ENCODE peak calls at places on chromosomes 6 and 20, in ten cellular contexts. V is upper lobe of left lung; G is HCT116; E is adipocyte; U is esophagus muscularis mucosa; Y is body of pancreas; P is cardiac muscle cell; R is naive thymus-derived CD4-positive, alpha-beta T cell; Z is colonic mucosa; S is fibroblast of lung. H is an unnamed sample.
A peak's percentile ranks its signal among the peaks of the same experiment; 100 is the strongest.

GRCh38 chr6:27562027-27562410 is 89.1 kb upstream of the ZNF184 start:
- DNase-seq in V (no peak), G (peak; percentile 59), E (no peak), U (no peak), Y (no peak), P (no peak), R (no peak), Z (no peak), S (no peak), H (no peak)

GRCh38 chr6:1686117-1687098 is 76.7 kb downstream of the FOXC1 start:
- DNase-seq in V (peak; percentile 65), G (no peak), E (peak; percentile 92), U (no peak), Y (no peak), P (peak; percentile 92), R (no peak), Z (no peak), S (peak; percentile 99), H (peak; percentile 94)

GRCh38 chr6:20433321-20433720 is 31.6 kb downstream of the E2F3 start:
- DNase-seq in V (no peak), G (no peak), E (no peak), U (no peak), Y (no peak), P (no peak), R (no peak), Z (no peak), S (no peak), H (no peak)

GRCh38 chr6:152471459-152472070 is 165.6 kb downstream of the SYNE1 start:
- DNase-seq in V (no peak), G (no peak), E (peak; percentile 49), U (no peak), Y (no peak), P (no peak), R (no peak), Z (no peak), S (peak; percentile 14), H (no peak)

GRCh38 chr6:133184798-133185380 is 56.3 kb upstream of the EYA4 start:
- DNase-seq in V (no peak), G (no peak), E (peak; percentile 76), U (no peak), Y (no peak), P (peak; percentile 57), R (no peak), Z (no peak), S (peak; percentile 23), H (peak; percentile 5)

GRCh38 chr20:38350879-38351775 is 4.8 kb downstream of the LBP start:
- DNase-seq in V (no peak), G (no peak), E (no peak), U (no peak), Y (peak; percentile 26), P (peak; percentile 7), R (no peak), Z (no peak), S (no peak), H (no peak)

GRCh38 chr6:21187485-21187884 is 406.1 kb upstream of the SOX4 start:
- DNase-seq in V (no peak), G (no peak), E (no peak), U (no peak), Y (no peak), P (no peak), R (no peak), Z (no peak), S (no peak), H (no peak)

GRCh38 chr6:109454483-109455160 is 950 bp downstream of the MICAL1 start:
- DNase-seq in V (peak; percentile 77), G (no peak), E (peak; percentile 47), U (no peak), Y (peak; percentile 38), P (peak; percentile 31), R (peak; percentile 77), Z (peak; percentile 51), S (peak; percentile 20), H (no peak)

GRCh38 chr20:8647868-8648495 is 420.9 kb upstream of the PLCB4 start:
- DNase-seq in V (no peak), G (no peak), E (no peak), U (no peak), Y (no peak), P (peak; percentile 83), R (no peak), Z (peak; percentile 19), S (peak; percentile 8), H (no peak)

GRCh38 chr20:7161690-7162089 is 394.2 kb downstream of the BMP2 start:
- DNase-seq in V (no peak), G (no peak), E (no peak), U (no peak), Y (no peak), P (peak; percentile 34), R (no peak), Z (peak; percentile 26), S (peak; percentile 5), H (no peak)

GRCh38 chr6:102114402-102114801 is 720.9 kb downstream of the GRIK2 start:
- DNase-seq in V (no peak), G (peak; percentile 6), E (no peak), U (no peak), Y (no peak), P (no peak), R (no peak), Z (no peak), S (no peak), H (no peak)

GRCh38 chr6:7154341-7155139 is 46.8 kb downstream of the RREB1 start:
- DNase-seq in V (no peak), G (no peak), E (no peak), U (no peak), Y (no peak), P (no peak), R (no peak), Z (no peak), S (no peak), H (no peak)

GRCh38 chr6:133886104-133886503 is 2.8 kb upstream of the TCF21 start:
- DNase-seq in V (no peak), G (no peak), E (no peak), U (no peak), Y (no peak), P (peak; percentile 25), R (no peak), Z (no peak), S (no peak), H (no peak)

GRCh38 chr6:11509471-11509870 is 28.1 kb upstream of the TMEM170B start:
- DNase-seq in V (no peak), G (no peak), E (no peak), U (no peak), Y (no peak), P (no peak), R (no peak), Z (no peak), S (no peak), H (no peak)

GRCh38 chr6:138230759-138231398 is 12.6 kb upstream of the PBOV1 start:
- DNase-seq in V (no peak), G (no peak), E (no peak), U (no peak), Y (no peak), P (no peak), R (no peak), Z (no peak), S (no peak), H (no peak)
- H3K4me1 ChIP-seq in V (peaks cover 12% of the 10 kb centered on the region), G (no peaks in the 10 kb centered on the region), E (peaks cover 5% of the 10 kb centered on the region), U (no peaks in the 10 kb centered on the region), Y (peaks cover 74% of the 10 kb centered on the region), P (peaks cover 30% of the 10 kb centered on the region), R (no peaks in the 10 kb centered on the region), Z (no peaks in the 10 kb centered on the region), S (no peaks in the 10 kb centered on the region), H (no peaks in the 10 kb centered on the region)

DNA sequence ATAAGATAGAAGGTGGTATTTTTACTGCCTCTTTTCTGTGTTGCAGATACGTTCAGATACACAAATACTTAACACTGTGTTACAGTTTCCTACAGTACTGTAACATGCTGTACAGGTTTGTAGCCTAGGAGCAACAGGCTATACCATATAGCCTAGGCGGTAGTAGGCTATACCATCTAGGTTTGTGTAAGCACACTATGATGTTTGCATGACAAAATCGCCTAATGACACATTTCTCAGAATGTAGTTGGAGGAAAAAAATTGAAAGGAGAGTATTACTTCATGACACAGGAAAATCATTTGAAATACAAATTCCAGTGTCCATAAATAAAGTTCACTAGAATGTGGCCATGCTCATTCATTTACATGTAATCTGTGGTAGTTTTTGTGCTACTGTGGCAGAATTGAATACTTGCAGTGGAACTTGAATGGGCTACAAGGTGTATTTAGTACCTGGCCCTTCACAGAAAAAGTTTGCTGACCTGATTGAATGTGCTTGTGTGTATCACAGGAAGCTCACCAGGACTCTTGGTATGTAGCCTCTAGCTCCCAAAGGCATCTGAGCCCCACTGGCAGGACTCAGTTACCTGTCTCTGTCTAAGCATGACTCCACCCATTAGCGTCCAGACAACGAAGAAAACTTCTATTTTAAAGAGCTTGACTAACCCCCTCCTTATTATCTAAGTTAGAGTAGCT is 18.8 kb downstream of the TOP1 start:
- DNase-seq in V (no peak), G (no peak), E (no peak), U (no peak), Y (no peak), P (no peak), R (no peak), Z (no peak), S (no peak), H (no peak)
- H3K4me1 ChIP-seq in V (peaks cover 75% of the 10 kb centered on the region), G (peaks cover 78% of the 10 kb centered on the region), E (peaks cover 64% of the 10 kb centered on the region), U (peaks cover 90% of the 10 kb centered on the region), Y (peaks cover 75% of the 10 kb centered on the region), P (peaks cover 64% of the 10 kb centered on the region), R (peaks cover 51% of the 10 kb centered on the region), Z (peaks cover 38% of the 10 kb centered on the region), S (peaks cover 24% of the 10 kb centered on the region), H (peaks cover 41% of the 10 kb centered on the region)

GRCh38 chr6:32894085-32895005 is 40.4 kb downstream of the PSMB9 start:
- DNase-seq in V (peak; percentile 94), G (peak; percentile 85), E (peak; percentile 96), U (peak; percentile 98), Y (peak; percentile 94), P (peak; percentile 94), R (peak; percentile 98), Z (peak; percentile 98), S (peak; percentile 89), H (peak; percentile 89)

GRCh38 chr6:32895006-32895345 is 41.0 kb downstream of the PSMB9 start:
- DNase-seq in V (no peak), G (no peak), E (no peak), U (no peak), Y (no peak), P (no peak), R (no peak), Z (no peak), S (no peak), H (no peak)
- H3K4me1 ChIP-seq in V (peaks cover 31% of the 10 kb centered on the region), G (peaks cover 16% of the 10 kb centered on the region), E (peaks cover 14% of the 10 kb centered on the region), U (peaks cover 18% of the 10 kb centered on the region), Y (peaks cover 24% of the 10 kb centered on the region), P (no peaks in the 10 kb centered on the region), R (peaks cover 13% of the 10 kb centered on the region), Z (no peaks in the 10 kb centered on the region), S (peaks cover 5% of the 10 kb centered on the region), H (peaks cover 9% of the 10 kb centered on the region)

GRCh38 chr6:131159578-131159977 is 24.3 kb downstream of the AKAP7 start:
- DNase-seq in V (no peak), G (no peak), E (peak; percentile 71), U (no peak), Y (no peak), P (peak; percentile 35), R (no peak), Z (no peak), S (peak; percentile 87), H (peak; percentile 61)

GRCh38 chr6:131161987-131162386 is 26.7 kb downstream of the AKAP7 start:
- DNase-seq in V (no peak), G (no peak), E (no peak), U (no peak), Y (no peak), P (no peak), R (no peak), Z (no peak), S (no peak), H (no peak)

GRCh38 chr6:131160254-131160758 is 25.0 kb downstream of the AKAP7 start:
- DNase-seq in V (no peak), G (no peak), E (no peak), U (no peak), Y (no peak), P (no peak), R (no peak), Z (no peak), S (no peak), H (no peak)

GRCh38 chr6:131156411-131156810 is 21.1 kb downstream of the AKAP7 start:
- DNase-seq in V (no peak), G (no peak), E (no peak), U (no peak), Y (no peak), P (no peak), R (no peak), Z (no peak), S (no peak), H (no peak)
- H3K4me1 ChIP-seq in V (no peaks in the 10 kb centered on the region), G (no peaks in the 10 kb centered on the region), E (peaks cover 16% of the 10 kb centered on the region), U (no peaks in the 10 kb centered on the region), Y (no peaks in the 10 kb centered on the region), P (peaks cover 7% of the 10 kb centered on the region), R (no peaks in the 10 kb centered on the region), Z (no peaks in the 10 kb centered on the region), S (no peaks in the 10 kb centered on the region), H (peaks cover 13% of the 10 kb centered on the region)

H was measured in SJSA1.